ENCODE peak calls at places on chromosomes 7 and 10, in five cellular contexts. One of them, this sample, is unnamed. For H3K4me1, the result is how much of the 10 kb centered on the place peaks cover.

GRCh38 chr10:31906039-31906438 is 22.6 kb downstream of the ARHGAP12 start:
- DNase-seq in breast epithelium: no peak
- DNase-seq in suprapubic skin: no peak
- DNase-seq in prostate gland: no peak
- DNase-seq in upper lobe of left lung: no peak
- DNase-seq in this sample: no peak

GRCh38 chr10:1594372-1595241 is 142.7 kb downstream of the ADARB2 start:
- DNase-seq in breast epithelium: no peak
- DNase-seq in suprapubic skin: no peak
- DNase-seq in prostate gland: no peak
- DNase-seq in upper lobe of left lung: no peak
- DNase-seq in this sample: no peak

GRCh38 chr10:130141460-130141859 is 5.3 kb downstream of the GLRX3 start:
- DNase-seq in breast epithelium: no peak
- DNase-seq in suprapubic skin: no peak
- DNase-seq in prostate gland: no peak
- DNase-seq in upper lobe of left lung: no peak
- DNase-seq in this sample: peak

GRCh38 chr10:87761892-87762291 is 56.1 kb downstream of the ATAD1 start:
- DNase-seq in breast epithelium: no peak
- DNase-seq in suprapubic skin: no peak
- DNase-seq in prostate gland: no peak
- DNase-seq in upper lobe of left lung: peak
- DNase-seq in this sample: peak

GRCh38 chr7:155414508-155414907 is 43.4 kb upstream of the EN2 start:
- DNase-seq in breast epithelium: no peak
- DNase-seq in suprapubic skin: no peak
- DNase-seq in prostate gland: no peak
- DNase-seq in upper lobe of left lung: no peak
- DNase-seq in this sample: no peak

GRCh38 chr7:74287303-74288033 is 1.7 kb upstream of the CLIP2 start:
- DNase-seq in breast epithelium: no peak
- DNase-seq in suprapubic skin: no peak
- DNase-seq in prostate gland: no peak
- DNase-seq in upper lobe of left lung: no peak
- DNase-seq in this sample: no peak

GRCh38 chr7:106277976-106278375 is 6.8 kb downstream of the NAMPT start:
- DNase-seq in breast epithelium: no peak
- DNase-seq in suprapubic skin: no peak
- DNase-seq in prostate gland: no peak
- DNase-seq in upper lobe of left lung: no peak
- DNase-seq in this sample: peak

GRCh38 chr7:115910541-115911164 is 119.9 kb downstream of the TFEC start:
- DNase-seq in breast epithelium: no peak
- DNase-seq in suprapubic skin: no peak
- DNase-seq in prostate gland: no peak
- DNase-seq in upper lobe of left lung: no peak
- DNase-seq in this sample: peak

GRCh38 chr10:73439055-73439454 is 5.7 kb upstream of the MSS51 start:
- DNase-seq in breast epithelium: no peak
- DNase-seq in suprapubic skin: no peak
- DNase-seq in prostate gland: no peak
- DNase-seq in upper lobe of left lung: no peak
- DNase-seq in this sample: no peak

GRCh38 chr10:131312261-131312801 is 810 bp upstream of the TCERG1L start:
- DNase-seq in breast epithelium: no peak
- DNase-seq in suprapubic skin: no peak
- DNase-seq in prostate gland: no peak
- DNase-seq in upper lobe of left lung: no peak
- DNase-seq in this sample: no peak

GRCh38 chr7:47636111-47636692 is 54.3 kb upstream of the TNS3 start:
- DNase-seq in breast epithelium: peak
- DNase-seq in suprapubic skin: no peak
- DNase-seq in prostate gland: no peak
- DNase-seq in upper lobe of left lung: no peak
- DNase-seq in this sample: no peak
- H3K4me1 ChIP-seq in breast epithelium: under half
- H3K4me1 ChIP-seq in suprapubic skin: under half
- H3K4me1 ChIP-seq in prostate gland: under half
- H3K4me1 ChIP-seq in upper lobe of left lung: under half
- H3K4me1 ChIP-seq in this sample: under half

GRCh38 chr10:11677480-11677879 is 64.7 kb upstream of the ECHDC3 start:
- DNase-seq in breast epithelium: no peak
- DNase-seq in suprapubic skin: no peak
- DNase-seq in prostate gland: no peak
- DNase-seq in upper lobe of left lung: no peak
- DNase-seq in this sample: no peak
- TF ChIP-seq POLR2AphosphoS5 in breast epithelium: no peak
- TF ChIP-seq POLR2AphosphoS5 in suprapubic skin: no peak
- TF ChIP-seq POLR2AphosphoS5 in prostate gland: no peak
- TF ChIP-seq POLR2AphosphoS5 in upper lobe of left lung: no peak
- TF ChIP-seq POLR2AphosphoS5 in this sample: no peak

GRCh38 chr7:142799483-142799882 is 28.7 kb downstream of the PRSS2 start:
- DNase-seq in breast epithelium: no peak
- DNase-seq in suprapubic skin: peak
- DNase-seq in prostate gland: no peak
- DNase-seq in upper lobe of left lung: no peak
- DNase-seq in this sample: no peak

GRCh38 chr7:142797799-142798377 is 27.1 kb downstream of the PRSS2 start:
- DNase-seq in breast epithelium: peak
- DNase-seq in suprapubic skin: peak
- DNase-seq in prostate gland: no peak
- DNase-seq in upper lobe of left lung: no peak
- DNase-seq in this sample: no peak

GRCh38 chr7:142800103-142800502 is 29.3 kb downstream of the PRSS2 start:
- DNase-seq in breast epithelium: no peak
- DNase-seq in suprapubic skin: no peak
- DNase-seq in prostate gland: no peak
- DNase-seq in upper lobe of left lung: no peak
- DNase-seq in this sample: no peak

GRCh38 chr7:142797342-142797798 is 26.6 kb downstream of the PRSS2 start:
- DNase-seq in breast epithelium: no peak
- DNase-seq in suprapubic skin: peak
- DNase-seq in prostate gland: no peak
- DNase-seq in upper lobe of left lung: no peak
- DNase-seq in this sample: no peak

DNA sequence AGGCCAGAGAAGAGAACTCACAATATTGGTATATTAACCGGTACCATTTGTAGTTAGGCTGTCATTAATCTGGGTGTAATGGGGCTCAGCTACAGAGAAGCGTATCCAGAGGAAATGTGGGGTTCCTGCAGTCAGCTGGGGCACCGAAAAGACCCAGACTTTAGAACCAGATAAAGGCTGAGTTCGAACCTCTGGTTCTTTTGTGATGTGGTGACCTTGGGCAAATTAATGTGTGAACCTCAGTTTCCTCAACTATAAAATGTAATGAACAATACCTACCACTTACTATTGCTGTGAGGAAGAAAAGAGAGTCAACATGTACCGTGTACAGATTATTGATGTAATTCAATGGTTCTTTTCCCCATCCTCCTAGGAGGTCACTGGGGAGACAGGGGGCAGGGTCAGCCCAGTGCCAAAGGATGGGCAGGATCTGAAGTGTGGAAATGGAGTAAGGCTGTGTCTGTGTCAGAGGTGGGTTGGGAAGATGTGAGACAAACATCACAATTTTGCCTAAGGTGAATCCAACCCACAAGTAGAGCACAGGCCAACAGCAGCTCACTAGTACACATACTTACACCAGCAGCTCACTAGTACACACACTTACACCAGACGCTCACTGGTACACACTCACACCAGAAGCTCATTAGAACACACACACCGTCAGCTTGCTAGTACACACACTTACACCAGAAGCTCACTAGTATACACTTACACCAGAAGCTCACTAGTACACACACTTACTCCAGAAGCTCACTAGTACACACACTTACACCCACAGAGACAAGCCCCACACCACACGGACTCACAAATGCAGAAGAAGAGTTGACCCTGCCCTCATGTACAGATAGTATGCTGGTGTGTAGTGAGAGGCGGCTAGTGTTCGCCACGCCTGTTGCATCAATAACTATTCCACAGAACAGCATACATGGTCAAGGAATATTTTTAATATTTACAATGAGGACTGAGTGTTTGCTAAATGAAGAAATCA is 28.0 kb downstream of the PRSS2 start:
- DNase-seq in breast epithelium: peak
- DNase-seq in suprapubic skin: peak
- DNase-seq in prostate gland: no peak
- DNase-seq in upper lobe of left lung: no peak
- DNase-seq in this sample: no peak
- H3K4me1 ChIP-seq in breast epithelium: under half
- H3K4me1 ChIP-seq in suprapubic skin: under half
- H3K4me1 ChIP-seq in prostate gland: under half
- H3K4me1 ChIP-seq in upper lobe of left lung: under half
- H3K4me1 ChIP-seq in this sample: under half

DNA sequence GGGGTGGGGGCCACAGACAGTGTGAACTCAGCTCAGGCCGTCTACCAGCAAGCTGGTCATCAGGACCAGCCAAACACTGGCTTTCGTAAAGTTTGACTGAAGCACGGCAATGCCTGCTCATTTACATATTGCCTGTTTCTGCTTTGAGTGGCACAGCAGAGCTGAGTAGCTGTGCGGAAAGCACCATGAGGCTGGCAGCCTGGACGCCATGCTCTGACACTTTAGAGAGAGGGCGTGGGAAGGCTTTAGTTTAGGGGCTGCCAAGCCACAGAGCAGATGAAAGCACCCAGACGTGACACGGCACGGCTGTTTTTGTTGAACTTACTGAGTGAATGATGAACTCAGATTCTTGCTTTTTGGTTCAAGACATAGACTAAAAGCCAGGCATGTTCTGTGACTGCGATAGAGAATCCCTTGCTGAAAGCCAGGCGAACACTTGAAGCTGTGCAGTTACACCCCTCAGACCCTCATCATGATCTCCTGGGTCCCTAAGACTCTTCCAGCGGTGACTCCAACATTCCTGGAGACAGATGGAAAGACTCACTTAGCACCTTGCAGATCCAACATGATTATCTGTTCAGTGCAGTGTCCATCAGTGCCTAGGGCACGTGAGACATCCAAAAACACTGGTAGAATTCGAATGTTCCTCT is 182.1 kb downstream of the ZMYND11 start:
- DNase-seq in breast epithelium: no peak
- DNase-seq in suprapubic skin: no peak
- DNase-seq in prostate gland: no peak
- DNase-seq in upper lobe of left lung: no peak
- DNase-seq in this sample: no peak
- TF ChIP-seq POLR2AphosphoS5 in breast epithelium: no peak
- TF ChIP-seq POLR2AphosphoS5 in suprapubic skin: no peak
- TF ChIP-seq POLR2AphosphoS5 in prostate gland: no peak
- TF ChIP-seq POLR2AphosphoS5 in upper lobe of left lung: peak
- TF ChIP-seq POLR2AphosphoS5 in this sample: no peak

DNA sequence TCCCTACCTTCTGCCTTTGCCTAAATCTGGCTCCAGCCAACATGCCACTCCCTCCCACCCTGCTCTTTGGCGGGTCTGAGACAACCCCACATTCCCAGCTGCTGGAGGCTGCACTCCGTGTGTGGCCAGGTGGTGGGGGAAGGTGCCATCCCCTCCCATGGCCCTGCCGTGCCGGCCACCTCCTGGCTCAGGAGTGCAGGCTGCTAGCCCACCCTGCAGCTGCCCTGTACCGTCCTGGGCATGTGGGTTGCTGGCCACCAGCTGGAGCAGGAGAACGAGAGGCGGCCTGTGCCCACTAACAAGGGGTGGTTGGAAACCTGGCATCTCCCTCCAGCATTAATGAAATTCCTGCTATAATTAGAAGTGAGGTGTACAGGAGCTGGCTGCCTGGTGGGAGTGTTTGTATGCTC is 97.6 kb downstream of the ZMIZ1 start:
- DNase-seq in breast epithelium: no peak
- DNase-seq in suprapubic skin: no peak
- DNase-seq in prostate gland: no peak
- DNase-seq in upper lobe of left lung: no peak
- DNase-seq in this sample: no peak
- H3K4me1 ChIP-seq in breast epithelium: under half
- H3K4me1 ChIP-seq in suprapubic skin: under half
- H3K4me1 ChIP-seq in prostate gland: under half
- H3K4me1 ChIP-seq in upper lobe of left lung: under half
- H3K4me1 ChIP-seq in this sample: under half

GRCh38 chr10:122505885-122506284 is 44.5 kb downstream of the HTRA1 start:
- DNase-seq in breast epithelium: no peak
- DNase-seq in suprapubic skin: no peak
- DNase-seq in prostate gland: no peak
- DNase-seq in upper lobe of left lung: no peak
- DNase-seq in this sample: no peak

GRCh38 chr10:122505011-122505410 is 43.7 kb downstream of the HTRA1 start:
- DNase-seq in breast epithelium: no peak
- DNase-seq in suprapubic skin: no peak
- DNase-seq in prostate gland: no peak
- DNase-seq in upper lobe of left lung: no peak
- DNase-seq in this sample: no peak

GRCh38 chr10:122503004-122503403 is 41.7 kb downstream of the HTRA1 start:
- DNase-seq in breast epithelium: no peak
- DNase-seq in suprapubic skin: no peak
- DNase-seq in prostate gland: no peak
- DNase-seq in upper lobe of left lung: no peak
- DNase-seq in this sample: no peak

GRCh38 chr10:122503886-122504285 is 42.5 kb downstream of the HTRA1 start:
- DNase-seq in breast epithelium: no peak
- DNase-seq in suprapubic skin: no peak
- DNase-seq in prostate gland: no peak
- DNase-seq in upper lobe of left lung: no peak
- DNase-seq in this sample: no peak

GRCh38 chr10:122504551-122504950 is 43.2 kb downstream of the HTRA1 start:
- DNase-seq in breast epithelium: peak
- DNase-seq in suprapubic skin: peak
- DNase-seq in prostate gland: peak
- DNase-seq in upper lobe of left lung: peak
- DNase-seq in this sample: peak
- TF ChIP-seq POLR2AphosphoS5 in breast epithelium: peak
- TF ChIP-seq POLR2AphosphoS5 in suprapubic skin: no peak
- TF ChIP-seq POLR2AphosphoS5 in prostate gland: peak
- TF ChIP-seq POLR2AphosphoS5 in upper lobe of left lung: no peak
- TF ChIP-seq POLR2AphosphoS5 in this sample: peak

DNA sequence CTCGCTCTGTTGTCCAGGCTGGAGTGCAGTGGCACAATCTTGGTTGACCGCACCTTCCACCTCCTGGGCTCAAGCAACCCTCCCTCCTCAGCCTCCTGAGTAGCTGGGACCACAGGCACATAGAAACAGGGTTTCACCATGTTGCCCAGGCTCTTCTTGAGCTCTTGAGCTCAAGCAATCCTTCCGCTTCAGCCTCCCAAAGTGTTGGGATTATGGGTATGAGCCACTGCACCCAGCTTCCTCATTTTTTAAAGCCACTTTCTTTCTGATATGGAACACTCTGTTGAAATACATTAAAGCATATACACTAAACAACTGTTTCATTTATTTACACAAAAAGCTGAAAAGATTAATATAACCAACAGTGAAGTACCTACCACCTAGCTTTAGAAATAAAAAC is 117.2 kb downstream of the CLEC2L start:
- DNase-seq in breast epithelium: no peak
- DNase-seq in suprapubic skin: no peak
- DNase-seq in prostate gland: no peak
- DNase-seq in upper lobe of left lung: peak
- DNase-seq in this sample: no peak
- H3K4me1 ChIP-seq in breast epithelium: under half
- H3K4me1 ChIP-seq in suprapubic skin: under half
- H3K4me1 ChIP-seq in prostate gland: under half
- H3K4me1 ChIP-seq in upper lobe of left lung: under half
- H3K4me1 ChIP-seq in this sample: under half

GRCh38 chr7:94222516-94222915 is 172.2 kb upstream of the COL1A2 start:
- DNase-seq in breast epithelium: no peak
- DNase-seq in suprapubic skin: no peak
- DNase-seq in prostate gland: no peak
- DNase-seq in upper lobe of left lung: no peak
- DNase-seq in this sample: no peak

GRCh38 chr7:94212160-94212559 is 182.5 kb upstream of the COL1A2 start:
- DNase-seq in breast epithelium: no peak
- DNase-seq in suprapubic skin: no peak
- DNase-seq in prostate gland: no peak
- DNase-seq in upper lobe of left lung: no peak
- DNase-seq in this sample: no peak

GRCh38 chr7:94216944-94217461 is 177.7 kb upstream of the COL1A2 start:
- DNase-seq in breast epithelium: no peak
- DNase-seq in suprapubic skin: no peak
- DNase-seq in prostate gland: no peak
- DNase-seq in upper lobe of left lung: no peak
- DNase-seq in this sample: peak
- TF ChIP-seq POLR2AphosphoS5 in breast epithelium: no peak
- TF ChIP-seq POLR2AphosphoS5 in suprapubic skin: no peak
- TF ChIP-seq POLR2AphosphoS5 in prostate gland: no peak
- TF ChIP-seq POLR2AphosphoS5 in upper lobe of left lung: no peak
- TF ChIP-seq POLR2AphosphoS5 in this sample: no peak

This sample was measured in endothelial cell of umbilical vein.